ENCODE peak calls at places on chromosome 11, in four cellular contexts. G is GM12878, I is K562, K is HepG2. V is an unnamed sample.

GRCh38 chr11:67301951-67302516 is 1.3 kb upstream of the SSH3 start:
- DNase-seq in K (no peak), G (no peak), I (peak), V (peak)

GRCh38 chr11:13247606-13248320 is 29.8 kb upstream of the BMAL1 start:
- DNase-seq in K (no peak), I (no peak), G (no peak), V (no peak)

GRCh38 chr11:69884751-69885150 is 65.5 kb upstream of the FGF3 start:
- DNase-seq in I (no peak), K (no peak), G (no peak), V (no peak)

GRCh38 chr11:80163011-80163410 is 722.2 kb upstream of the TENM4 start:
- DNase-seq in K (no peak), I (no peak), G (no peak), V (no peak)

GRCh38 chr11:80846442-80846841 is 1405.6 kb upstream of the TENM4 start:
- DNase-seq in K (no peak), G (no peak), I (no peak), V (no peak)

GRCh38 chr11:78350646-78351165 is 66.9 kb downstream of the GAB2 start:
- DNase-seq in I (no peak), G (peak), K (no peak), V (no peak)

GRCh38 chr11:36333468-36333867 is 37.4 kb downstream of the PRR5L start:
- DNase-seq in K (no peak), I (no peak), G (no peak), V (no peak)

GRCh38 chr11:102157219-102157618 is 47.0 kb downstream of the YAP1 start:
- DNase-seq in K (peak), G (no peak), I (no peak), V (peak)

GRCh38 chr11:70478194-70478890 is 80.0 kb downstream of the CTTN start:
- DNase-seq in K (no peak), G (no peak), I (no peak), V (no peak)

GRCh38 chr11:10514713-10515112 is 26.3 kb downstream of the RNF141 start:
- DNase-seq in I (no peak), K (no peak), G (no peak), V (no peak)

GRCh38 chr11:126592496-126593410 is 237.3 kb downstream of the ST3GAL4 start:
- DNase-seq in K (no peak), G (no peak), I (no peak), V (no peak)

GRCh38 chr11:1746956-1747752 is 3.2 kb downstream of the IFITM10 start:
- DNase-seq in K (no peak), G (no peak), I (no peak), V (no peak)

GRCh38 chr11:61725632-61726280 is 26.7 kb upstream of the MYRF start:
- DNase-seq in K (no peak), I (no peak), G (no peak), V (no peak)

GRCh38 chr11:126662055-126662790 is 306.7 kb downstream of the ST3GAL4 start:
- DNase-seq in K (no peak), G (no peak), I (no peak), V (no peak)

GRCh38 chr11:111603633-111604130 is 1.4 kb downstream of the SIK2 start:
- DNase-seq in K (no peak), G (no peak), I (no peak), V (no peak)

GRCh38 chr11:111347723-111348115 is 31.4 kb downstream of the POU2AF1 start:
- DNase-seq in G (no peak), I (no peak), K (no peak), V (no peak)

GRCh38 chr11:132111781-132112380 is 741.5 kb downstream of the NTM start:
- DNase-seq in G (no peak), I (no peak), K (no peak), V (no peak)

GRCh38 chr11:113773092-113773415 is 438 bp downstream of the ZW10 start:
- DNase-seq in I (peak), K (peak), G (no peak), V (peak)

GRCh38 chr11:23206736-23207336 is 346.6 kb upstream of the CCDC179 start:
- DNase-seq in I (no peak), K (no peak), G (no peak), V (no peak)

GRCh38 chr11:606245-606644 is 9.5 kb downstream of the IRF7 start:
- DNase-seq in I (no peak), K (no peak), G (no peak), V (no peak)

GRCh38 chr11:32833921-32834320 is 4.2 kb downstream of the PRRG4 start:
- DNase-seq in I (no peak), G (no peak), K (no peak), V (no peak)

GRCh38 chr11:104152941-104153340 is 11.0 kb downstream of the PDGFD start:
- DNase-seq in I (no peak), G (no peak), K (no peak), V (no peak)
- TF ChIP-seq SP1 in I (no peak), G (no peak), K (no peak), V (no peak)

GRCh38 chr11:57568330-57568766 is 876 bp upstream of the UBE2L6 start:
- DNase-seq in G (peak), K (peak), I (no peak), V (no peak)

GRCh38 chr11:57566564-57567209 is 785 bp downstream of the UBE2L6 start:
- DNase-seq in K (no peak), I (no peak), G (no peak), V (no peak)

GRCh38 chr11:57567512-57568329 is at the start of gene UBE2L6:
- DNase-seq in I (peak), K (no peak), G (no peak), V (peak)

GRCh38 chr11:57566035-57566504 is 1.4 kb downstream of the UBE2L6 start:
- DNase-seq in G (peak), K (peak), I (no peak), V (no peak)

GRCh38 chr11:57567210-57567511 is 311 bp downstream of the UBE2L6 start:
- DNase-seq in I (no peak), K (no peak), G (no peak), V (no peak)
- TF ChIP-seq TARDBP in I (no peak), K (no peak), G (no peak), V (no peak)

GRCh38 chr11:8408151-8408930 is 144.7 kb upstream of the LMO1 start:
- DNase-seq in K (no peak), I (no peak), G (no peak), V (no peak)
- TF ChIP-seq SP1 in K (no peak), I (no peak), G (no peak), V (no peak)

GRCh38 chr11:128719556-128719824 is 25.6 kb downstream of the FLI1 start:
- DNase-seq in G (no peak), K (no peak), I (no peak), V (no peak)
- TF ChIP-seq TARDBP in G (no peak), K (no peak), I (no peak), V (no peak)

DNA sequence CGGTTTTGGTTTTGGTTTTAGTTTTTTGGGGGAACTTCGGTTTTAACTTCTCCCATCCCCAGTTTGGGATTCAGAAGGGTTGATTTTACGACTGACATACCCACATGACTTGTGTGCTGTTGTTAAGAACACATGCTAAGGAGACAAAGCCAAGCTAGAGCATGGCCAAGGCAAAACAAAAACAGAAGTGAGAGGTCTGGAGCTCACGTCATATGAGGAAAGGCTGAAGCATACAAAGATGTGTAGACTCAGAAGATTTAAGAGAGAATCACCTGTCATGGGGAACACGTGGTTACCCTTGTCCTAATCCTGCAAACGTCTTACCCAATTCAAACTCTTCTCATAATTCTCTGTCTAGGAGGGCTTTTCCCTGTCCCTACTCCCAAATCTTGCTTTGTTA is 465.0 kb downstream of the FAM181B start:
- DNase-seq in I (no peak), G (no peak), K (no peak), V (no peak)
- TF ChIP-seq SP1 in I (no peak), G (no peak), K (no peak), V (no peak)

GRCh38 chr11:107442715-107443215 is 14.9 kb downstream of the CWF19L2 start:
- DNase-seq in G (no peak), K (no peak), I (no peak), V (no peak)
- TF ChIP-seq TARDBP in G (no peak), K (no peak), I (no peak), V (no peak)

GRCh38 chr11:17498058-17498457 is 21.4 kb upstream of the ABCC8 start:
- DNase-seq in K (no peak), G (no peak), I (no peak), V (no peak)
- TF ChIP-seq SP1 in K (no peak), G (no peak), I (no peak), V (no peak)